ENCODE peak calls at places on chromosomes 7 and 10, in nine cellular contexts. One of them, this sample, is unnamed.

GRCh38 chr10:48651293-48651692 is 33.4 kb upstream of the WDFY4 start:
- DNase-seq in HL-60: no peak
- DNase-seq in H9: no peak
- DNase-seq in K562: no peak
- DNase-seq in neural crest cell: no peak
- DNase-seq in fibroblast of lung: no peak
- DNase-seq in neural progenitor cell: no peak
- DNase-seq in BJ: no peak
- DNase-seq in lung: no peak
- DNase-seq in this sample: no peak

GRCh38 chr7:129298268-129298893 is 73.6 kb downstream of the AHCYL2 start:
- DNase-seq in HL-60: peak; percentile 38
- DNase-seq in H9: no peak
- DNase-seq in K562: peak; percentile 58
- DNase-seq in neural crest cell: peak; percentile 29
- DNase-seq in fibroblast of lung: peak; percentile 58
- DNase-seq in neural progenitor cell: peak; percentile 61
- DNase-seq in BJ: peak; percentile 3
- DNase-seq in lung: no peak
- DNase-seq in this sample: peak; percentile 38

GRCh38 chr10:3451516-3452185 is 279.1 kb upstream of the PITRM1 start:
- DNase-seq in HL-60: no peak
- DNase-seq in H9: no peak
- DNase-seq in K562: no peak
- DNase-seq in neural crest cell: no peak
- DNase-seq in fibroblast of lung: no peak
- DNase-seq in neural progenitor cell: no peak
- DNase-seq in BJ: no peak
- DNase-seq in lung: no peak
- DNase-seq in this sample: no peak

GRCh38 chr7:19663816-19664531 is 44.9 kb downstream of the POLR1F start:
- DNase-seq in HL-60: no peak
- DNase-seq in H9: no peak
- DNase-seq in K562: no peak
- DNase-seq in neural crest cell: no peak
- DNase-seq in fibroblast of lung: no peak
- DNase-seq in neural progenitor cell: no peak
- DNase-seq in BJ: no peak
- DNase-seq in lung: no peak
- DNase-seq in this sample: no peak

GRCh38 chr7:74194686-74195085 is 15.1 kb upstream of the LAT2 start:
- DNase-seq in HL-60: no peak
- DNase-seq in H9: no peak
- DNase-seq in K562: no peak
- DNase-seq in neural crest cell: no peak
- DNase-seq in fibroblast of lung: no peak
- DNase-seq in neural progenitor cell: no peak
- DNase-seq in BJ: no peak
- DNase-seq in lung: no peak
- DNase-seq in this sample: no peak

GRCh38 chr10:43396928-43397624 is 11.9 kb downstream of the HNRNPF start:
- DNase-seq in HL-60: peak; percentile 95
- DNase-seq in H9: peak; percentile 93
- DNase-seq in K562: peak; percentile 91
- DNase-seq in neural crest cell: peak; percentile 64
- DNase-seq in fibroblast of lung: peak; percentile 76
- DNase-seq in neural progenitor cell: peak; percentile 90
- DNase-seq in BJ: no peak
- DNase-seq in lung: peak; percentile 88
- DNase-seq in this sample: peak; percentile 86

GRCh38 chr10:110868981-110869380 is 2.7 kb upstream of the PDCD4 start:
- DNase-seq in HL-60: no peak
- DNase-seq in H9: no peak
- DNase-seq in K562: no peak
- DNase-seq in neural crest cell: no peak
- DNase-seq in fibroblast of lung: no peak
- DNase-seq in neural progenitor cell: no peak
- DNase-seq in BJ: no peak
- DNase-seq in lung: no peak
- DNase-seq in this sample: no peak

GRCh38 chr10:47139121-47139520 is 160.9 kb upstream of the GDF10 start:
- DNase-seq in HL-60: no peak
- DNase-seq in H9: no peak
- DNase-seq in K562: no peak
- DNase-seq in neural crest cell: no peak
- DNase-seq in fibroblast of lung: no peak
- DNase-seq in neural progenitor cell: no peak
- DNase-seq in BJ: no peak
- DNase-seq in lung: no peak
- DNase-seq in this sample: no peak

GRCh38 chr10:71338728-71339495 is 19.9 kb downstream of the SLC29A3 start:
- DNase-seq in HL-60: no peak
- DNase-seq in H9: no peak
- DNase-seq in K562: peak; percentile 43
- DNase-seq in neural crest cell: no peak
- DNase-seq in fibroblast of lung: no peak
- DNase-seq in neural progenitor cell: no peak
- DNase-seq in BJ: no peak
- DNase-seq in lung: no peak
- DNase-seq in this sample: no peak

GRCh38 chr10:124092270-124093075 is 925 bp downstream of the CHST15 start:
- DNase-seq in HL-60: no peak
- DNase-seq in H9: peak; percentile 66
- DNase-seq in K562: no peak
- DNase-seq in neural crest cell: peak; percentile 23
- DNase-seq in fibroblast of lung: peak; percentile 41
- DNase-seq in neural progenitor cell: peak; percentile 87
- DNase-seq in BJ: no peak
- DNase-seq in lung: peak; percentile 69
- DNase-seq in this sample: peak; percentile 64

GRCh38 chr10:132915411-132915810 is 27.0 kb downstream of the CFAP46 start:
- DNase-seq in HL-60: no peak
- DNase-seq in H9: no peak
- DNase-seq in K562: no peak
- DNase-seq in neural crest cell: no peak
- DNase-seq in fibroblast of lung: no peak
- DNase-seq in neural progenitor cell: no peak
- DNase-seq in BJ: no peak
- DNase-seq in lung: no peak
- DNase-seq in this sample: no peak

GRCh38 chr10:132847856-132848255 is 61.9 kb upstream of the NKX6-2 start:
- DNase-seq in HL-60: no peak
- DNase-seq in H9: no peak
- DNase-seq in K562: no peak
- DNase-seq in neural crest cell: no peak
- DNase-seq in fibroblast of lung: no peak
- DNase-seq in neural progenitor cell: no peak
- DNase-seq in BJ: no peak
- DNase-seq in lung: no peak
- DNase-seq in this sample: no peak

GRCh38 chr10:37754538-37755323 is 102.7 kb downstream of the ZNF248 start:
- DNase-seq in HL-60: peak; percentile 45
- DNase-seq in H9: no peak
- DNase-seq in K562: peak; percentile 16
- DNase-seq in neural crest cell: no peak
- DNase-seq in fibroblast of lung: no peak
- DNase-seq in neural progenitor cell: peak; percentile 45
- DNase-seq in BJ: no peak
- DNase-seq in lung: no peak
- DNase-seq in this sample: no peak

GRCh38 chr7:18357691-18358090 is 137.9 kb upstream of the HDAC9 start:
- DNase-seq in HL-60: no peak
- DNase-seq in H9: no peak
- DNase-seq in K562: no peak
- DNase-seq in neural crest cell: no peak
- DNase-seq in fibroblast of lung: no peak
- DNase-seq in neural progenitor cell: peak; percentile 12
- DNase-seq in BJ: no peak
- DNase-seq in lung: no peak
- DNase-seq in this sample: no peak
- TF ChIP-seq CTCF in HL-60: no peak
- TF ChIP-seq CTCF in H9: peak; percentile 53
- TF ChIP-seq CTCF in K562: peak; percentile 20
- TF ChIP-seq CTCF in neural crest cell: peak; percentile 37
- TF ChIP-seq CTCF in fibroblast of lung: peak; percentile 31
- TF ChIP-seq CTCF in neural progenitor cell: peak; percentile 37
- TF ChIP-seq CTCF in BJ: peak; percentile 12
- TF ChIP-seq CTCF in lung: no peak
- TF ChIP-seq CTCF in this sample: peak; percentile 52

DNA sequence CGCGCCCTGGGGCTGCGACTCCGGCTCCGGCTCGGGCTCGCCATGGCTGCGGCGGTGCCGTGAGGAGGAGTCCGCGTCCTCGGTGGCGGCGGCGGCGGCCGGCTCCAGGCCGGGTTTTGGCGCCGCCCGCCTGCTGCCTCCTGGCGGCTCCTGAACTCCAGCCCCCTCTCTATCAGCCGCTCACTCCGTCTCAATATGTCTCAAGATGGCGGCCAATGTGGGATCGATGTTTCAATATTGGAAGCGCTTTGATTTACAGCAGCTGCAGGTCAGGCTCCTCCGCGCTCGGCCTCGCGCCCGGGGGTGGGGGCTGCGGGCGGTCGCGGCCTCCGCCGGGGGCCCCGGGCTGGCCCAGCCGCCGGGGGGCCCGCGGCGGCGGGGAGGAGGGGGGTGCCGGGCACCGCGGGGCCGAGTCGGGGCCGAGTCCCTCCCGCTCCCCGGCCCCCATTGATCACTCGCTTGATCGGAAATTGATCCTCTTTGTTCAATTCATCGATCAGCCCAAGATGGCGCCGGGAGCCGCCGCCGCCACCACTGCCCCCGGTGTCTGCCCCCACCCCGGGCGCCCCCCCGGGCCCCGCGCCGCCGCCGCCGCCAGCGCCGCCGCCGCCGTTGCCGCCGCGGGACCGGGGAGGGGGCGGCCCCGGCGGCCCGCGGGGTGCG is 1.5 kb upstream of the CUX1 start:
- DNase-seq in HL-60: peak; percentile 74
- DNase-seq in H9: peak; percentile 79
- DNase-seq in K562: peak; percentile 89
- DNase-seq in neural crest cell: peak; percentile 57
- DNase-seq in fibroblast of lung: peak; percentile 80
- DNase-seq in neural progenitor cell: peak; percentile 95
- DNase-seq in BJ: no peak
- DNase-seq in lung: peak; percentile 66
- DNase-seq in this sample: peak; percentile 75
- TF ChIP-seq CTCF in HL-60: no peak
- TF ChIP-seq CTCF in H9: no peak
- TF ChIP-seq CTCF in K562: peak; percentile 35
- TF ChIP-seq CTCF in neural crest cell: peak; percentile 10
- TF ChIP-seq CTCF in fibroblast of lung: no peak
- TF ChIP-seq CTCF in neural progenitor cell: no peak
- TF ChIP-seq CTCF in BJ: peak; percentile 8
- TF ChIP-seq CTCF in lung: no peak
- TF ChIP-seq CTCF in this sample: no peak

GRCh38 chr10:9613338-9613737 is 1404.3 kb upstream of the CELF2 start:
- DNase-seq in HL-60: no peak
- DNase-seq in H9: no peak
- DNase-seq in K562: no peak
- DNase-seq in neural crest cell: no peak
- DNase-seq in fibroblast of lung: peak; percentile 39
- DNase-seq in neural progenitor cell: no peak
- DNase-seq in BJ: no peak
- DNase-seq in lung: no peak
- DNase-seq in this sample: no peak

GRCh38 chr10:9605231-9605630 is 1412.4 kb upstream of the CELF2 start:
- DNase-seq in HL-60: no peak
- DNase-seq in H9: no peak
- DNase-seq in K562: no peak
- DNase-seq in neural crest cell: no peak
- DNase-seq in fibroblast of lung: no peak
- DNase-seq in neural progenitor cell: no peak
- DNase-seq in BJ: no peak
- DNase-seq in lung: no peak
- DNase-seq in this sample: no peak

GRCh38 chr10:9602930-9603459 is 1414.7 kb upstream of the CELF2 start:
- DNase-seq in HL-60: no peak
- DNase-seq in H9: no peak
- DNase-seq in K562: no peak
- DNase-seq in neural crest cell: no peak
- DNase-seq in fibroblast of lung: no peak
- DNase-seq in neural progenitor cell: no peak
- DNase-seq in BJ: no peak
- DNase-seq in lung: no peak
- DNase-seq in this sample: no peak

GRCh38 chr10:9603972-9604371 is 1413.7 kb upstream of the CELF2 start:
- DNase-seq in HL-60: no peak
- DNase-seq in H9: no peak
- DNase-seq in K562: no peak
- DNase-seq in neural crest cell: no peak
- DNase-seq in fibroblast of lung: no peak
- DNase-seq in neural progenitor cell: no peak
- DNase-seq in BJ: no peak
- DNase-seq in lung: no peak
- DNase-seq in this sample: no peak

GRCh38 chr10:9608592-9608991 is 1409.1 kb upstream of the CELF2 start:
- DNase-seq in HL-60: no peak
- DNase-seq in H9: no peak
- DNase-seq in K562: no peak
- DNase-seq in neural crest cell: no peak
- DNase-seq in fibroblast of lung: peak; percentile 67
- DNase-seq in neural progenitor cell: no peak
- DNase-seq in BJ: no peak
- DNase-seq in lung: no peak
- DNase-seq in this sample: no peak
- TF ChIP-seq CTCF in HL-60: no peak
- TF ChIP-seq CTCF in H9: peak; percentile 75
- TF ChIP-seq CTCF in K562: peak; percentile 14
- TF ChIP-seq CTCF in neural crest cell: peak; percentile 77
- TF ChIP-seq CTCF in fibroblast of lung: peak; percentile 54
- TF ChIP-seq CTCF in neural progenitor cell: peak; percentile 58
- TF ChIP-seq CTCF in BJ: peak; percentile 31
- TF ChIP-seq CTCF in lung: no peak
- TF ChIP-seq CTCF in this sample: no peak

GRCh38 chr10:104080762-104081161 is 4.9 kb downstream of the COL17A1 start:
- DNase-seq in HL-60: peak; percentile 22
- DNase-seq in H9: no peak
- DNase-seq in K562: peak; percentile 14
- DNase-seq in neural crest cell: no peak
- DNase-seq in fibroblast of lung: peak; percentile 33
- DNase-seq in neural progenitor cell: peak; percentile 83
- DNase-seq in BJ: no peak
- DNase-seq in lung: no peak
- DNase-seq in this sample: no peak
- TF ChIP-seq CTCF in HL-60: peak; percentile 13
- TF ChIP-seq CTCF in H9: no peak
- TF ChIP-seq CTCF in K562: peak; percentile 43
- TF ChIP-seq CTCF in neural crest cell: peak; percentile 52
- TF ChIP-seq CTCF in fibroblast of lung: peak; percentile 33
- TF ChIP-seq CTCF in neural progenitor cell: peak; percentile 32
- TF ChIP-seq CTCF in BJ: peak; percentile 30
- TF ChIP-seq CTCF in lung: no peak
- TF ChIP-seq CTCF in this sample: peak; percentile 32